ENCODE peak calls at places on chromosomes 16 and 17, in six cellular contexts. One of them, this sample, is unnamed.

GRCh38 chr16:53099318-53100130 is 44.7 kb downstream of the CHD9 start:
- DNase-seq in body of pancreas: peak
- DNase-seq in Peyer's patch: peak
- DNase-seq in GM12878: peak
- DNase-seq in CD8-positive, alpha-beta memory T cell: peak
- DNase-seq in epithelial cell of esophagus: peak
- DNase-seq in this sample: peak

GRCh38 chr17:82631544-82631943 is 16.7 kb downstream of the WDR45B start:
- DNase-seq in GM12878: no peak
- DNase-seq in body of pancreas: no peak
- DNase-seq in CD8-positive, alpha-beta memory T cell: no peak
- DNase-seq in epithelial cell of esophagus: no peak
- DNase-seq in Peyer's patch: no peak
- DNase-seq in this sample: no peak

GRCh38 chr17:3698139-3698538 is 2.2 kb upstream of the P2RX5 start:
- DNase-seq in epithelial cell of esophagus: no peak
- DNase-seq in CD8-positive, alpha-beta memory T cell: no peak
- DNase-seq in body of pancreas: no peak
- DNase-seq in GM12878: no peak
- DNase-seq in Peyer's patch: no peak
- DNase-seq in this sample: no peak

GRCh38 chr16:84717484-84717883 is 17.7 kb downstream of the USP10 start:
- DNase-seq in body of pancreas: no peak
- DNase-seq in epithelial cell of esophagus: peak
- DNase-seq in Peyer's patch: no peak
- DNase-seq in GM12878: no peak
- DNase-seq in CD8-positive, alpha-beta memory T cell: no peak
- DNase-seq in this sample: no peak

GRCh38 chr16:84532299-84532724 is 27.9 kb upstream of the MEAK7 start:
- DNase-seq in epithelial cell of esophagus: peak
- DNase-seq in CD8-positive, alpha-beta memory T cell: no peak
- DNase-seq in Peyer's patch: peak
- DNase-seq in body of pancreas: peak
- DNase-seq in GM12878: no peak
- DNase-seq in this sample: no peak

GRCh38 chr16:21646091-21646490 is 6.3 kb downstream of the IGSF6 start:
- DNase-seq in GM12878: no peak
- DNase-seq in Peyer's patch: no peak
- DNase-seq in epithelial cell of esophagus: no peak
- DNase-seq in body of pancreas: no peak
- DNase-seq in CD8-positive, alpha-beta memory T cell: no peak
- DNase-seq in this sample: no peak

GRCh38 chr17:17514993-17515920 is 19.1 kb upstream of the RASD1 start:
- DNase-seq in GM12878: no peak
- DNase-seq in epithelial cell of esophagus: no peak
- DNase-seq in Peyer's patch: no peak
- DNase-seq in CD8-positive, alpha-beta memory T cell: no peak
- DNase-seq in body of pancreas: no peak
- DNase-seq in this sample: no peak

GRCh38 chr16:2008009-2008526 is 1.6 kb downstream of the ZNF598 start:
- DNase-seq in Peyer's patch: peak
- DNase-seq in epithelial cell of esophagus: peak
- DNase-seq in GM12878: no peak
- DNase-seq in body of pancreas: peak
- DNase-seq in CD8-positive, alpha-beta memory T cell: peak
- DNase-seq in this sample: no peak

GRCh38 chr17:68732301-68732749 is 131.2 kb upstream of the FAM20A start:
- DNase-seq in epithelial cell of esophagus: peak
- DNase-seq in body of pancreas: no peak
- DNase-seq in GM12878: no peak
- DNase-seq in Peyer's patch: no peak
- DNase-seq in CD8-positive, alpha-beta memory T cell: no peak
- DNase-seq in this sample: no peak

GRCh38 chr17:38564869-38565268 is 40.9 kb downstream of the SRCIN1 start:
- DNase-seq in epithelial cell of esophagus: no peak
- DNase-seq in CD8-positive, alpha-beta memory T cell: no peak
- DNase-seq in GM12878: no peak
- DNase-seq in Peyer's patch: no peak
- DNase-seq in body of pancreas: no peak
- DNase-seq in this sample: no peak

GRCh38 chr17:64202683-64203430 is 60.2 kb downstream of the TEX2 start:
- DNase-seq in epithelial cell of esophagus: peak
- DNase-seq in CD8-positive, alpha-beta memory T cell: no peak
- DNase-seq in Peyer's patch: no peak
- DNase-seq in body of pancreas: no peak
- DNase-seq in GM12878: no peak
- DNase-seq in this sample: no peak

GRCh38 chr16:30893082-30893743 is 664 bp downstream of the BCL7C start:
- DNase-seq in CD8-positive, alpha-beta memory T cell: peak
- DNase-seq in GM12878: no peak
- DNase-seq in epithelial cell of esophagus: no peak
- DNase-seq in Peyer's patch: peak
- DNase-seq in body of pancreas: no peak
- DNase-seq in this sample: no peak

GRCh38 chr16:84513111-84514065 is 8.9 kb upstream of the MEAK7 start:
- DNase-seq in epithelial cell of esophagus: no peak
- DNase-seq in Peyer's patch: no peak
- DNase-seq in CD8-positive, alpha-beta memory T cell: no peak
- DNase-seq in body of pancreas: no peak
- DNase-seq in GM12878: no peak
- DNase-seq in this sample: no peak

GRCh38 chr17:38761612-38762011 is 9.1 kb downstream of the PSMB3 start:
- DNase-seq in CD8-positive, alpha-beta memory T cell: no peak
- DNase-seq in Peyer's patch: no peak
- DNase-seq in epithelial cell of esophagus: peak
- DNase-seq in body of pancreas: no peak
- DNase-seq in GM12878: no peak
- DNase-seq in this sample: peak

GRCh38 chr16:57906385-57907316 is 64.3 kb downstream of the CNGB1 start:
- DNase-seq in Peyer's patch: no peak
- DNase-seq in epithelial cell of esophagus: no peak
- DNase-seq in GM12878: no peak
- DNase-seq in body of pancreas: peak
- DNase-seq in CD8-positive, alpha-beta memory T cell: peak
- DNase-seq in this sample: no peak

GRCh38 chr17:16282522-16282921 is 65.5 kb downstream of the PIGL start:
- DNase-seq in body of pancreas: no peak
- DNase-seq in Peyer's patch: peak
- DNase-seq in epithelial cell of esophagus: peak
- DNase-seq in GM12878: no peak
- DNase-seq in CD8-positive, alpha-beta memory T cell: no peak
- DNase-seq in this sample: no peak

GRCh38 chr17:364308-364707 is 11.7 kb upstream of the RPH3AL start:
- DNase-seq in epithelial cell of esophagus: no peak
- DNase-seq in CD8-positive, alpha-beta memory T cell: no peak
- DNase-seq in GM12878: no peak
- DNase-seq in Peyer's patch: no peak
- DNase-seq in body of pancreas: no peak
- DNase-seq in this sample: no peak

GRCh38 chr17:4610656-4611055 is 26.3 kb downstream of the SMTNL2 start:
- DNase-seq in body of pancreas: no peak
- DNase-seq in CD8-positive, alpha-beta memory T cell: no peak
- DNase-seq in epithelial cell of esophagus: no peak
- DNase-seq in Peyer's patch: no peak
- DNase-seq in GM12878: no peak
- DNase-seq in this sample: no peak

GRCh38 chr17:48456584-48456983 is 26.6 kb upstream of the SKAP1 start:
- DNase-seq in CD8-positive, alpha-beta memory T cell: no peak
- DNase-seq in GM12878: no peak
- DNase-seq in epithelial cell of esophagus: peak
- DNase-seq in Peyer's patch: peak
- DNase-seq in body of pancreas: no peak
- DNase-seq in this sample: no peak

GRCh38 chr17:42214156-42214555 is 19.9 kb upstream of the GHDC start:
- DNase-seq in Peyer's patch: no peak
- DNase-seq in epithelial cell of esophagus: no peak
- DNase-seq in GM12878: no peak
- DNase-seq in body of pancreas: no peak
- DNase-seq in CD8-positive, alpha-beta memory T cell: no peak
- DNase-seq in this sample: no peak

GRCh38 chr16:57852189-57852588 is 49.9 kb upstream of the KIFC3 start:
- DNase-seq in CD8-positive, alpha-beta memory T cell: no peak
- DNase-seq in body of pancreas: no peak
- DNase-seq in Peyer's patch: no peak
- DNase-seq in epithelial cell of esophagus: no peak
- DNase-seq in GM12878: no peak
- DNase-seq in this sample: no peak

GRCh38 chr17:64420143-64420670 is 28.7 kb upstream of the MILR1 start:
- DNase-seq in Peyer's patch: peak
- DNase-seq in epithelial cell of esophagus: peak
- DNase-seq in body of pancreas: peak
- DNase-seq in GM12878: no peak
- DNase-seq in CD8-positive, alpha-beta memory T cell: peak
- DNase-seq in this sample: peak

GRCh38 chr17:44987194-44987882 is 19.2 kb upstream of the C1QL1 start:
- DNase-seq in body of pancreas: no peak
- DNase-seq in Peyer's patch: no peak
- DNase-seq in GM12878: no peak
- DNase-seq in CD8-positive, alpha-beta memory T cell: no peak
- DNase-seq in epithelial cell of esophagus: no peak
- DNase-seq in this sample: no peak

GRCh38 chr16:27920391-27920891 is 143.1 kb downstream of the GSG1L start:
- DNase-seq in epithelial cell of esophagus: peak
- DNase-seq in GM12878: no peak
- DNase-seq in body of pancreas: no peak
- DNase-seq in CD8-positive, alpha-beta memory T cell: no peak
- DNase-seq in Peyer's patch: no peak
- DNase-seq in this sample: no peak

GRCh38 chr16:27918755-27919154 is 144.8 kb downstream of the GSG1L start:
- DNase-seq in CD8-positive, alpha-beta memory T cell: no peak
- DNase-seq in GM12878: no peak
- DNase-seq in body of pancreas: no peak
- DNase-seq in Peyer's patch: no peak
- DNase-seq in epithelial cell of esophagus: peak
- DNase-seq in this sample: no peak

GRCh38 chr16:27921134-27921533 is 142.4 kb downstream of the GSG1L start:
- DNase-seq in GM12878: no peak
- DNase-seq in body of pancreas: no peak
- DNase-seq in epithelial cell of esophagus: no peak
- DNase-seq in Peyer's patch: no peak
- DNase-seq in CD8-positive, alpha-beta memory T cell: no peak
- DNase-seq in this sample: no peak

GRCh38 chr16:27922433-27922832 is 141.1 kb downstream of the GSG1L start:
- DNase-seq in Peyer's patch: no peak
- DNase-seq in body of pancreas: no peak
- DNase-seq in CD8-positive, alpha-beta memory T cell: no peak
- DNase-seq in epithelial cell of esophagus: no peak
- DNase-seq in GM12878: no peak
- DNase-seq in this sample: no peak

GRCh38 chr16:27917953-27918352 is 145.6 kb downstream of the GSG1L start:
- DNase-seq in body of pancreas: no peak
- DNase-seq in CD8-positive, alpha-beta memory T cell: no peak
- DNase-seq in epithelial cell of esophagus: no peak
- DNase-seq in GM12878: no peak
- DNase-seq in Peyer's patch: no peak
- DNase-seq in this sample: no peak
- H3K4me3 ChIP-seq in body of pancreas: no peak
- H3K4me3 ChIP-seq in CD8-positive, alpha-beta memory T cell: no peak
- H3K4me3 ChIP-seq in epithelial cell of esophagus: no peak
- H3K4me3 ChIP-seq in GM12878: no peak
- H3K4me3 ChIP-seq in Peyer's patch: no peak
- H3K4me3 ChIP-seq in this sample: no peak

GRCh38 chr17:7916799-7917198 is 710 bp upstream of the RNF227 start:
- DNase-seq in Peyer's patch: no peak
- DNase-seq in CD8-positive, alpha-beta memory T cell: peak
- DNase-seq in GM12878: no peak
- DNase-seq in epithelial cell of esophagus: peak
- DNase-seq in body of pancreas: no peak
- DNase-seq in this sample: peak

GRCh38 chr17:7923290-7923628 is 6.4 kb downstream of the KCNAB3 start:
- DNase-seq in Peyer's patch: peak
- DNase-seq in body of pancreas: no peak
- DNase-seq in GM12878: no peak
- DNase-seq in epithelial cell of esophagus: no peak
- DNase-seq in CD8-positive, alpha-beta memory T cell: no peak
- DNase-seq in this sample: no peak

GRCh38 chr17:7927596-7927995 is 2.1 kb downstream of the KCNAB3 start:
- DNase-seq in Peyer's patch: no peak
- DNase-seq in body of pancreas: no peak
- DNase-seq in GM12878: no peak
- DNase-seq in epithelial cell of esophagus: peak
- DNase-seq in CD8-positive, alpha-beta memory T cell: no peak
- DNase-seq in this sample: no peak

GRCh38 chr17:7922499-7923289 is 6.6 kb upstream of the RNF227 start:
- DNase-seq in GM12878: no peak
- DNase-seq in Peyer's patch: peak
- DNase-seq in CD8-positive, alpha-beta memory T cell: peak
- DNase-seq in epithelial cell of esophagus: peak
- DNase-seq in body of pancreas: peak
- DNase-seq in this sample: peak
- H3K4me3 ChIP-seq in GM12878: no peak
- H3K4me3 ChIP-seq in Peyer's patch: peak
- H3K4me3 ChIP-seq in CD8-positive, alpha-beta memory T cell: peak
- H3K4me3 ChIP-seq in epithelial cell of esophagus: peak
- H3K4me3 ChIP-seq in body of pancreas: no peak
- H3K4me3 ChIP-seq in this sample: peak

DNA sequence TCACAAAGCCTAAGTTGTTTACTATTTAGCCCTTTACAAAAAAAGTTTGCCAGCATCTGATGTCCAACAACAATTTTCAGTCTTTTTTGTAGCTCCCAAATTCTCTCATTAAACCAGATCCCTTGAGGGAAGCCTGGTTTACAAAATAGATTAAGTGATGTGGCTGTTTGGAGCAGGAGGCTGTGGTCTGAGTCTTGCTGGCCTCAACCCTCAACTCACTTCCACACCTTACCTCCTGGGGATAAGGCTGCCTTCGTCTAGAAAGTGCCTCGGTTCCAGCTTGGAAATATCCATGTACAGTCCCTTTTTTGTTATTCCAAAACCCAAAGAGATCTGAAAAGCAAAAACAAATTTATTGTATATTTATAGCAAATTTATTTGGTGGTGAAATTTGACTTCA is 138.4 kb downstream of the WWOX start:
- DNase-seq in CD8-positive, alpha-beta memory T cell: no peak
- DNase-seq in body of pancreas: no peak
- DNase-seq in epithelial cell of esophagus: no peak
- DNase-seq in Peyer's patch: no peak
- DNase-seq in GM12878: no peak
- DNase-seq in this sample: no peak
- H3K4me3 ChIP-seq in CD8-positive, alpha-beta memory T cell: no peak
- H3K4me3 ChIP-seq in body of pancreas: no peak
- H3K4me3 ChIP-seq in epithelial cell of esophagus: no peak
- H3K4me3 ChIP-seq in Peyer's patch: no peak
- H3K4me3 ChIP-seq in GM12878: no peak
- H3K4me3 ChIP-seq in this sample: no peak

GRCh38 chr17:81285179-81285878 is 9.8 kb downstream of the SLC38A10 start:
- DNase-seq in Peyer's patch: peak
- DNase-seq in epithelial cell of esophagus: no peak
- DNase-seq in CD8-positive, alpha-beta memory T cell: peak
- DNase-seq in GM12878: no peak
- DNase-seq in body of pancreas: peak
- DNase-seq in this sample: peak
- H3K4me3 ChIP-seq in Peyer's patch: peak
- H3K4me3 ChIP-seq in epithelial cell of esophagus: no peak
- H3K4me3 ChIP-seq in CD8-positive, alpha-beta memory T cell: peak
- H3K4me3 ChIP-seq in GM12878: peak
- H3K4me3 ChIP-seq in body of pancreas: no peak
- H3K4me3 ChIP-seq in this sample: peak

GRCh38 chr16:88804552-88805339 is 1.2 kb downstream of the CDT1 start:
- DNase-seq in epithelial cell of esophagus: no peak
- DNase-seq in CD8-positive, alpha-beta memory T cell: peak
- DNase-seq in Peyer's patch: no peak
- DNase-seq in body of pancreas: no peak
- DNase-seq in GM12878: no peak
- DNase-seq in this sample: no peak
- H3K4me3 ChIP-seq in epithelial cell of esophagus: peak
- H3K4me3 ChIP-seq in CD8-positive, alpha-beta memory T cell: no peak
- H3K4me3 ChIP-seq in Peyer's patch: no peak
- H3K4me3 ChIP-seq in body of pancreas: no peak
- H3K4me3 ChIP-seq in GM12878: peak
- H3K4me3 ChIP-seq in this sample: no peak

This sample was measured in CD4-positive, CD25-positive, alpha-beta regulatory T cell.